ENCODE peak calls at places on chromosome 3, in nine cellular contexts. One of them, this sample, is unnamed. For H3K4me1, the result is how much of the 10 kb centered on the place peaks cover.

GRCh38 chr3:64902991-64903390 is 215.2 kb upstream of the ADAMTS9 start:
- DNase-seq in sigmoid colon: no peak
- DNase-seq in stomach: no peak
- DNase-seq in GM23338: no peak
- DNase-seq in breast epithelium: no peak
- DNase-seq in Panc1: no peak
- DNase-seq in H1: no peak
- DNase-seq in SK-N-SH: no peak
- DNase-seq in suprapubic skin: no peak
- DNase-seq in this sample: no peak

GRCh38 chr3:136960838-136961836 is 3.4 kb downstream of the IL20RB start:
- DNase-seq in sigmoid colon: no peak
- DNase-seq in stomach: no peak
- DNase-seq in GM23338: no peak
- DNase-seq in breast epithelium: no peak
- DNase-seq in Panc1: no peak
- DNase-seq in H1: no peak
- DNase-seq in SK-N-SH: no peak
- DNase-seq in suprapubic skin: no peak
- DNase-seq in this sample: no peak

GRCh38 chr3:52318186-52318793 is 2.2 kb downstream of the DNAH1 start:
- DNase-seq in sigmoid colon: no peak
- DNase-seq in stomach: peak
- DNase-seq in GM23338: peak
- DNase-seq in breast epithelium: no peak
- DNase-seq in Panc1: no peak
- DNase-seq in H1: no peak
- DNase-seq in SK-N-SH: no peak
- DNase-seq in suprapubic skin: no peak
- DNase-seq in this sample: no peak

GRCh38 chr3:23685484-23686258 is 120.1 kb upstream of the UBE2E1 start:
- DNase-seq in sigmoid colon: peak
- DNase-seq in stomach: peak
- DNase-seq in GM23338: peak
- DNase-seq in breast epithelium: peak
- DNase-seq in Panc1: peak
- DNase-seq in H1: no peak
- DNase-seq in SK-N-SH: peak
- DNase-seq in suprapubic skin: no peak
- DNase-seq in this sample: no peak

GRCh38 chr3:126116526-126116925 is 32.6 kb upstream of the SLC41A3 start:
- DNase-seq in sigmoid colon: no peak
- DNase-seq in stomach: no peak
- DNase-seq in GM23338: no peak
- DNase-seq in breast epithelium: peak
- DNase-seq in Panc1: no peak
- DNase-seq in H1: peak
- DNase-seq in SK-N-SH: no peak
- DNase-seq in suprapubic skin: peak
- DNase-seq in this sample: no peak

GRCh38 chr3:8768364-8769087 is 887 bp downstream of the OXTR start:
- DNase-seq in sigmoid colon: no peak
- DNase-seq in stomach: no peak
- DNase-seq in GM23338: peak
- DNase-seq in breast epithelium: no peak
- DNase-seq in Panc1: no peak
- DNase-seq in H1: peak
- DNase-seq in SK-N-SH: peak
- DNase-seq in suprapubic skin: no peak
- DNase-seq in this sample: no peak

GRCh38 chr3:70519005-70519404 is 206.6 kb upstream of the MDFIC2 start:
- DNase-seq in sigmoid colon: no peak
- DNase-seq in stomach: no peak
- DNase-seq in GM23338: no peak
- DNase-seq in breast epithelium: no peak
- DNase-seq in Panc1: no peak
- DNase-seq in H1: no peak
- DNase-seq in SK-N-SH: no peak
- DNase-seq in suprapubic skin: no peak
- DNase-seq in this sample: no peak

GRCh38 chr3:52870471-52870870 is 26.9 kb downstream of the STIMATE start:
- DNase-seq in sigmoid colon: no peak
- DNase-seq in stomach: no peak
- DNase-seq in GM23338: no peak
- DNase-seq in breast epithelium: no peak
- DNase-seq in Panc1: no peak
- DNase-seq in H1: no peak
- DNase-seq in SK-N-SH: no peak
- DNase-seq in suprapubic skin: no peak
- DNase-seq in this sample: no peak

GRCh38 chr3:145678401-145678800 is 482.6 kb downstream of the PLOD2 start:
- DNase-seq in sigmoid colon: no peak
- DNase-seq in stomach: no peak
- DNase-seq in GM23338: no peak
- DNase-seq in breast epithelium: no peak
- DNase-seq in Panc1: no peak
- DNase-seq in H1: no peak
- DNase-seq in SK-N-SH: no peak
- DNase-seq in suprapubic skin: no peak
- DNase-seq in this sample: no peak

GRCh38 chr3:79297242-79297641 is 470.6 kb downstream of the ROBO1 start:
- DNase-seq in sigmoid colon: no peak
- DNase-seq in stomach: no peak
- DNase-seq in GM23338: peak
- DNase-seq in breast epithelium: no peak
- DNase-seq in Panc1: no peak
- DNase-seq in H1: no peak
- DNase-seq in SK-N-SH: no peak
- DNase-seq in suprapubic skin: no peak
- DNase-seq in this sample: no peak

GRCh38 chr3:64398431-64398830 is 173.2 kb upstream of the PRICKLE2 start:
- DNase-seq in sigmoid colon: no peak
- DNase-seq in stomach: no peak
- DNase-seq in GM23338: no peak
- DNase-seq in breast epithelium: no peak
- DNase-seq in Panc1: no peak
- DNase-seq in H1: no peak
- DNase-seq in SK-N-SH: no peak
- DNase-seq in suprapubic skin: no peak
- DNase-seq in this sample: no peak

GRCh38 chr3:140883428-140883827 is 58.2 kb upstream of the SLC25A36 start:
- DNase-seq in sigmoid colon: no peak
- DNase-seq in stomach: no peak
- DNase-seq in GM23338: no peak
- DNase-seq in breast epithelium: no peak
- DNase-seq in Panc1: no peak
- DNase-seq in H1: no peak
- DNase-seq in SK-N-SH: no peak
- DNase-seq in suprapubic skin: no peak
- DNase-seq in this sample: no peak

GRCh38 chr3:48595526-48596121 is 495 bp upstream of the COL7A1 start:
- DNase-seq in sigmoid colon: no peak
- DNase-seq in stomach: peak
- DNase-seq in GM23338: peak
- DNase-seq in breast epithelium: peak
- DNase-seq in Panc1: no peak
- DNase-seq in H1: peak
- DNase-seq in SK-N-SH: peak
- DNase-seq in suprapubic skin: no peak
- DNase-seq in this sample: no peak

GRCh38 chr3:29693863-29694262 is 413.0 kb downstream of the RBMS3 start:
- DNase-seq in sigmoid colon: no peak
- DNase-seq in stomach: no peak
- DNase-seq in GM23338: peak
- DNase-seq in breast epithelium: no peak
- DNase-seq in Panc1: no peak
- DNase-seq in H1: no peak
- DNase-seq in SK-N-SH: peak
- DNase-seq in suprapubic skin: no peak
- DNase-seq in this sample: no peak
- H3K4me1 ChIP-seq in sigmoid colon: under half
- H3K4me1 ChIP-seq in stomach: under half
- H3K4me1 ChIP-seq in GM23338: under half
- H3K4me1 ChIP-seq in breast epithelium: under half
- H3K4me1 ChIP-seq in Panc1: under half
- H3K4me1 ChIP-seq in H1: under half
- H3K4me1 ChIP-seq in SK-N-SH: under half
- H3K4me1 ChIP-seq in suprapubic skin: under half
- H3K4me1 ChIP-seq in this sample: under half

DNA sequence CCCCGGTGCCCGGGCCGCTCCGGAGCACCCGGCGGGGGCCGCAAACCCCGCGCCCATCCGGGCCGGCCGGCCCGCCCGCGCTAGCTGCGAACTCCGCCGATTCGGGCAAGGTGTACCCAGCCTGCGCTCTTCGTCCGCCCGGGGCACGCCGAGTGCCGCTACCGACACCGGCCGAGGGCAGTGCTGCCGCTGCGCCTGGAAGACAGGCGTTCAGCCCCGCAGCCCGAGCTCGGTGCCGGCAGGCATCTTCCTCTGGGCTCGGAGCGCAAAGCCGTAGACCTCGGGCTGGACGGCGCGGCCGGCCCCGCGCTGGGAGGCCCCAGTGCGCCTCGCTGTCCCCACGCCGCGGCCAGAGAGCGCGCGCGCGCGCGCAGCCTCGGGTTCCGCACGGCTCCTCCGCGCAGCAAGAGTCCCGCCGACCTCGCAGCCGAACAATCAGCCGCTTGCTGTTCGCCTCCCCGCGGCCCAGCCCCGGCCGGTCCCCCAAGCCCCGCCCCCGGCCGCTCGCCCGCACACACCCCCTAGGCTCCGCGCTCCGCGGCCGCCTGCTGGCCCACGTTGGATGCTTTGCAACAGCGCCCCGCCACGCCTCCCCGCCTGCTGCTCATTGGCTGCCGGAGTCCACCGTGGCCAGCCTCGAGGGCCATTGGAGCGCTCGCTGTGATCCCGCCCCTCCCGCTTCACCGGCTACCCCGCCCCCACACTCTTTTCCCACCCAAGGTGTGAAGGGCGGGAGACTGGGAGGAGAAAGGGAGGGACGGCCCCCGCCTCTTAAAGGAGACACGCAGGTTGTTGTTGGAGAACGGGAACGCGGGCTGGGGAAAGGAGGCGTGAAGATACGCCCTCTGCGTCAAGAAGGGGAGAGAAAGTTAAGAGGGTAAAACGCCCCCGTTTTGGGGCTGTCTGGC is at the start of gene LRIG1:
- DNase-seq in sigmoid colon: peak
- DNase-seq in stomach: peak
- DNase-seq in GM23338: peak
- DNase-seq in breast epithelium: peak
- DNase-seq in Panc1: peak
- DNase-seq in H1: peak
- DNase-seq in SK-N-SH: peak
- DNase-seq in suprapubic skin: peak
- DNase-seq in this sample: peak
- TF ChIP-seq POLR2AphosphoS5 in sigmoid colon: peak
- TF ChIP-seq POLR2AphosphoS5 in stomach: peak
- TF ChIP-seq POLR2AphosphoS5 in GM23338: peak
- TF ChIP-seq POLR2AphosphoS5 in breast epithelium: peak
- TF ChIP-seq POLR2AphosphoS5 in Panc1: no peak
- TF ChIP-seq POLR2AphosphoS5 in H1: peak
- TF ChIP-seq POLR2AphosphoS5 in SK-N-SH: no peak
- TF ChIP-seq POLR2AphosphoS5 in suprapubic skin: no peak
- TF ChIP-seq POLR2AphosphoS5 in this sample: peak

DNA sequence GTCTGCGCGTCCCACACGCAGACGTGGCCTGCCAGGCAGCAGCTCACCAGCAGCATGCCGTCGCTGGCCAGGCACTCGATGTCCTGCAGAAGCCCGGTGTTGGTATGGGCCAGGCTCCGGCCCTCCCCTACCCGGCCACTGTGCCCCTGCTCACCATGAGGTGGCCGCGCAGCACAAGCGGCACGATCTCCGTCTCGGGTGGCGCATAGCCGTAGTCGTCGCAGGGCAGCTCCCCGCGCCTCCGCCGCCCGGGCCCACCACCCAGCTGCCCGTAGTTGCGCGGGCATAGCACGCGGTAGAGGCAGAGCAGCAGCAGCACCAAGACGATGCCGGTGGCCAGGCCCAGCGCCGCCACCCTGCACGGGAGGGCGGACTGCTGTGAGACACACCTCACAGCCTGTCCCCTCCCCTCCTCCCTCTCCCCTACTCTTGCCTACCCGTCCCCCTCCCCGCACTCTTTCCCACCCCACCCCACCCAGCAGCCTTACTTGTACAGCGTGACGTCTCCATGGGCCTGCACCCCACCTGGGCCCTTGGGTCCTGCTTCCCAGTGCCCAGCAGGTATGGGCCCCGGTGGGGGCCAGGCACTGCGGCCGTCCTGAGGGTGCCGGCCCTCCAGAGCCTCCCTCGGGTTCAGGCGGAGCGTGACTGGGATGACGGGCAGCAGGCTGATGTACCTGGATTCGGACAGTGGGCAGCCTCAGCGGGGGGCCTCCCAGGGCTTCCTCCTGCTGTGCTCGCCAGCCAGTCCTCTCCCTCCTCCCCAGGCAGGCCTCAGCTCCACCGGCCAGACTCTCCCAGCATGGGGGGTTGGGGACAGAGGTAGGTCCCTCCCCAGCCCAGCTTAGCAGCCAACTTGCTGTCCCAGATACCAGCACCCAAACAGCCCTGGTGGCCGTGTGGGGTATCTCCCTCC is 37.6 kb downstream of the PTPN23 start:
- DNase-seq in sigmoid colon: no peak
- DNase-seq in stomach: no peak
- DNase-seq in GM23338: no peak
- DNase-seq in breast epithelium: no peak
- DNase-seq in Panc1: no peak
- DNase-seq in H1: no peak
- DNase-seq in SK-N-SH: peak
- DNase-seq in suprapubic skin: no peak
- DNase-seq in this sample: peak
- TF ChIP-seq CTCF in sigmoid colon: no peak
- TF ChIP-seq CTCF in stomach: no peak
- TF ChIP-seq CTCF in GM23338: no peak
- TF ChIP-seq CTCF in breast epithelium: no peak
- TF ChIP-seq CTCF in Panc1: no peak
- TF ChIP-seq CTCF in H1: no peak
- TF ChIP-seq CTCF in SK-N-SH: peak
- TF ChIP-seq CTCF in suprapubic skin: no peak
- TF ChIP-seq CTCF in this sample: no peak

GRCh38 chr3:189404797-189405484 is 226.2 kb upstream of the TP63 start:
- DNase-seq in sigmoid colon: no peak
- DNase-seq in stomach: no peak
- DNase-seq in GM23338: no peak
- DNase-seq in breast epithelium: no peak
- DNase-seq in Panc1: no peak
- DNase-seq in H1: no peak
- DNase-seq in SK-N-SH: no peak
- DNase-seq in suprapubic skin: no peak
- DNase-seq in this sample: no peak

GRCh38 chr3:189406148-189406547 is 225.0 kb upstream of the TP63 start:
- DNase-seq in sigmoid colon: no peak
- DNase-seq in stomach: no peak
- DNase-seq in GM23338: no peak
- DNase-seq in breast epithelium: no peak
- DNase-seq in Panc1: no peak
- DNase-seq in H1: no peak
- DNase-seq in SK-N-SH: no peak
- DNase-seq in suprapubic skin: no peak
- DNase-seq in this sample: no peak

DNA sequence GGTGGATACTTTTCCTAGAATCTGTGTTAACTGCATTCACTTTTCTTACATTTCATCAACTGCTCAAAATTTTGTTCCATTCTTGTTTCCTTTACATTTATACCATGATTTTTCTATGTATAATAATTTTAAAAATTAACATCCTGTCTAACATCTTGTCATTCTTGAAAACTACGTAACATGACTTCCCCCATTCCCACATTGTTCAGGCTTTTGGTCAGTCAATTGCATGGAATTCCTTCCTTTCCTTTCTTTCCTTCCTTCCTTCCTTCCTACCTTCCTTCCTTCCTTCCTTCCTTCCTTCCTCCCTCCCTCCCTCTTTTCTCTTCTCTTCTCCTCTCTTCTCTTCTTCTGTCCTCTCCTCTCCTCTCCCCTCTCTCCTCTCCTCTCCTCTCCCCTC is 220.7 kb upstream of the TP63 start:
- DNase-seq in sigmoid colon: no peak
- DNase-seq in stomach: no peak
- DNase-seq in GM23338: no peak
- DNase-seq in breast epithelium: no peak
- DNase-seq in Panc1: no peak
- DNase-seq in H1: no peak
- DNase-seq in SK-N-SH: no peak
- DNase-seq in suprapubic skin: no peak
- DNase-seq in this sample: no peak
- H3K4me1 ChIP-seq in sigmoid colon: under half
- H3K4me1 ChIP-seq in stomach: under half
- H3K4me1 ChIP-seq in GM23338: under half
- H3K4me1 ChIP-seq in breast epithelium: under half
- H3K4me1 ChIP-seq in Panc1: under half
- H3K4me1 ChIP-seq in H1: under half
- H3K4me1 ChIP-seq in SK-N-SH: under half
- H3K4me1 ChIP-seq in suprapubic skin: under half
- H3K4me1 ChIP-seq in this sample: under half